ENCODE peak calls at places on chromosomes 2 and 18, in six cellular contexts. One of them, this sample, is unnamed.

GRCh38 chr2:174013310-174013751 is 48.2 kb upstream of the SP3 start:
- DNase-seq in sigmoid colon: peak; percentile 87
- DNase-seq in Peyer's patch: no peak
- DNase-seq in HCT116: no peak
- DNase-seq in body of pancreas: no peak
- DNase-seq in right lobe of liver: no peak
- DNase-seq in this sample: no peak

GRCh38 chr2:106801256-106801655 is 84.7 kb downstream of the ST6GAL2 start:
- DNase-seq in HCT116: no peak
- DNase-seq in sigmoid colon: no peak
- DNase-seq in Peyer's patch: no peak
- DNase-seq in body of pancreas: no peak
- DNase-seq in right lobe of liver: no peak
- DNase-seq in this sample: no peak

GRCh38 chr2:51212374-51212773 is 180.4 kb upstream of the NRXN1 start:
- DNase-seq in HCT116: no peak
- DNase-seq in Peyer's patch: no peak
- DNase-seq in sigmoid colon: no peak
- DNase-seq in right lobe of liver: no peak
- DNase-seq in body of pancreas: no peak
- DNase-seq in this sample: no peak

GRCh38 chr18:13457327-13457726 is 238.8 kb downstream of the LDLRAD4 start:
- DNase-seq in Peyer's patch: no peak
- DNase-seq in right lobe of liver: no peak
- DNase-seq in body of pancreas: no peak
- DNase-seq in HCT116: no peak
- DNase-seq in sigmoid colon: no peak
- DNase-seq in this sample: no peak

GRCh38 chr2:238120463-238121298 is 17.8 kb upstream of the KLHL30 start:
- DNase-seq in HCT116: no peak
- DNase-seq in body of pancreas: no peak
- DNase-seq in Peyer's patch: no peak
- DNase-seq in right lobe of liver: peak; percentile 12
- DNase-seq in sigmoid colon: no peak
- DNase-seq in this sample: no peak

GRCh38 chr18:46069524-46069923 is 2.5 kb downstream of the PSTPIP2 start:
- DNase-seq in sigmoid colon: no peak
- DNase-seq in HCT116: no peak
- DNase-seq in body of pancreas: no peak
- DNase-seq in right lobe of liver: no peak
- DNase-seq in Peyer's patch: no peak
- DNase-seq in this sample: no peak

GRCh38 chr18:54671291-54671881 is 80.3 kb downstream of the DYNAP start:
- DNase-seq in sigmoid colon: no peak
- DNase-seq in HCT116: peak; percentile 24
- DNase-seq in right lobe of liver: no peak
- DNase-seq in body of pancreas: no peak
- DNase-seq in Peyer's patch: no peak
- DNase-seq in this sample: no peak

GRCh38 chr2:9197916-9198315 is 8.7 kb upstream of the ASAP2 start:
- DNase-seq in right lobe of liver: no peak
- DNase-seq in body of pancreas: no peak
- DNase-seq in Peyer's patch: no peak
- DNase-seq in sigmoid colon: no peak
- DNase-seq in HCT116: no peak
- DNase-seq in this sample: peak; percentile 10

GRCh38 chr2:70939847-70940580 is 4.3 kb downstream of the ATP6V1B1 start:
- DNase-seq in HCT116: no peak
- DNase-seq in Peyer's patch: no peak
- DNase-seq in sigmoid colon: peak; percentile 30
- DNase-seq in right lobe of liver: no peak
- DNase-seq in body of pancreas: no peak
- DNase-seq in this sample: no peak

GRCh38 chr2:45406626-45407025 is 204.4 kb downstream of the SRBD1 start:
- DNase-seq in HCT116: no peak
- DNase-seq in sigmoid colon: no peak
- DNase-seq in Peyer's patch: no peak
- DNase-seq in body of pancreas: no peak
- DNase-seq in right lobe of liver: no peak
- DNase-seq in this sample: no peak

GRCh38 chr2:45009303-45009927 is at the start of gene SIX2:
- DNase-seq in sigmoid colon: peak; percentile 93
- DNase-seq in body of pancreas: peak; percentile 97
- DNase-seq in HCT116: peak; percentile 85
- DNase-seq in Peyer's patch: peak; percentile 18
- DNase-seq in right lobe of liver: peak; percentile 47
- DNase-seq in this sample: peak; percentile 94

GRCh38 chr18:48136051-48136543 is 205.6 kb upstream of the SMAD2 start:
- DNase-seq in HCT116: no peak
- DNase-seq in Peyer's patch: no peak
- DNase-seq in sigmoid colon: no peak
- DNase-seq in right lobe of liver: peak; percentile 48
- DNase-seq in body of pancreas: peak; percentile 28
- DNase-seq in this sample: no peak

GRCh38 chr2:104434363-104434792 is 419.5 kb upstream of the POU3F3 start:
- DNase-seq in HCT116: no peak
- DNase-seq in Peyer's patch: no peak
- DNase-seq in body of pancreas: peak; percentile 31
- DNase-seq in sigmoid colon: no peak
- DNase-seq in right lobe of liver: peak; percentile 63
- DNase-seq in this sample: peak; percentile 6

DNA sequence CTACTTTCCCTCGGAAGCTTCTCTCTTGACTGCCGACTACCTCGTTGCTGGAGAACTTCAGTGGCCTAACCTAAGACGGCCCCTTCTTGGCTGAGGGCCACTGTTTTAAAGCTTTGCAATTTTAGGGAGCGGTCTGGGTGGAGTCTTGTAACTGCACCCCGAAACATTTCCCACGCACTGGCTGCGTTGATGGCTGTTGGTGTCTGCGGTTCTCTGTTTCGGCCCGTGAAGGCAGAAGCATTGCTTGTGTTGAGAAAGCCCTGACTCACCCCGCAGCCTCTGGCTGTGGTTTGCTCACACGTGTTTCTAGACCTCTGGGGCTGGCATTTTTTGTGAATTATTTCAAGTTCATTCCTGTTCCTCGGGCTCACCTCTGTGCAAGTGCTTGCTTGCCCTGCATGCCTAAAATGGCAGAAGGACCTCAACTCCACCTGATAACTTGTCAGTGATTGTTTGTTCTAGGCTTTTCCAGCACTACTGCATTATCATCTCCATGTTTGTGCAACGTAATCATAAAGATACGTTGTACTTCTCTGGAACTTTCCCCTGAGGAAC is 94.1 kb upstream of the DLX2 start:
- DNase-seq in body of pancreas: peak; percentile 54
- DNase-seq in sigmoid colon: no peak
- DNase-seq in Peyer's patch: no peak
- DNase-seq in right lobe of liver: no peak
- DNase-seq in HCT116: no peak
- DNase-seq in this sample: no peak
- H3K9me3 ChIP-seq in body of pancreas: no peaks in the 10 kb centered on the region
- H3K9me3 ChIP-seq in sigmoid colon: peaks cover 5% of the 10 kb centered on the region
- H3K9me3 ChIP-seq in Peyer's patch: no peaks in the 10 kb centered on the region
- H3K9me3 ChIP-seq in right lobe of liver: no peaks in the 10 kb centered on the region
- H3K9me3 ChIP-seq in HCT116: peaks cover 11% of the 10 kb centered on the region
- H3K9me3 ChIP-seq in this sample: peaks cover 24% of the 10 kb centered on the region

DNA sequence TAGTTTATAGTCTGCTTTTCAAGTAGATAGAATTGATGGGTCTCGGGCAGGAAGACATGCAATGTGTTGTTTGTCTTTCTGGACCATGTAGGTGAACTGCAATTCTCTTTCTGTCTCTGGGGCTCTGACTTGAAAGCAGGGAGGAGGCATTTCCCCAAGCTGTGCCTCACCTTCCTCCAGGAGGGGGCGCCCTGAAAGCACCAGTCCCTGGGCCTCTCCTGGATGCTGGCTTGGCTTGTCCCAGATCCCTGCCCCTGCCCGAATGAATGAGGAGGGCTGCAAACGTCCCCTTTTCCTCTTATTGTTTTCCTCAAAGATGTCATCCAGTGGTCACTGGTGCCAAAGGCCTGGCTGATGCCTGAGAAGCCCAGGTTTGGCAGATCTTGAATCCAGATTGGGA is 270.6 kb downstream of the CELF4 start:
- DNase-seq in body of pancreas: no peak
- DNase-seq in sigmoid colon: no peak
- DNase-seq in HCT116: no peak
- DNase-seq in right lobe of liver: no peak
- DNase-seq in Peyer's patch: no peak
- DNase-seq in this sample: no peak
- TF ChIP-seq CTCF in body of pancreas: no peak
- TF ChIP-seq CTCF in sigmoid colon: no peak
- TF ChIP-seq CTCF in HCT116: peak; percentile 88
- TF ChIP-seq CTCF in right lobe of liver: no peak
- TF ChIP-seq CTCF in Peyer's patch: no peak
- TF ChIP-seq CTCF in this sample: no peak

GRCh38 chr18:5890261-5890605 is 5.1 kb downstream of the TMEM200C start:
- DNase-seq in HCT116: no peak
- DNase-seq in Peyer's patch: no peak
- DNase-seq in sigmoid colon: no peak
- DNase-seq in body of pancreas: peak; percentile 20
- DNase-seq in right lobe of liver: peak; percentile 59
- DNase-seq in this sample: peak; percentile 61

GRCh38 chr18:5890606-5891360 is 4.5 kb downstream of the TMEM200C start:
- DNase-seq in body of pancreas: peak; percentile 41
- DNase-seq in HCT116: no peak
- DNase-seq in sigmoid colon: no peak
- DNase-seq in right lobe of liver: peak; percentile 64
- DNase-seq in Peyer's patch: no peak
- DNase-seq in this sample: peak; percentile 64

GRCh38 chr18:5892772-5893431 is 2.4 kb downstream of the TMEM200C start:
- DNase-seq in body of pancreas: no peak
- DNase-seq in Peyer's patch: no peak
- DNase-seq in sigmoid colon: no peak
- DNase-seq in right lobe of liver: no peak
- DNase-seq in HCT116: no peak
- DNase-seq in this sample: no peak

GRCh38 chr18:5894215-5894612 is 1.1 kb downstream of the TMEM200C start:
- DNase-seq in body of pancreas: no peak
- DNase-seq in HCT116: no peak
- DNase-seq in Peyer's patch: no peak
- DNase-seq in sigmoid colon: no peak
- DNase-seq in right lobe of liver: no peak
- DNase-seq in this sample: no peak

DNA sequence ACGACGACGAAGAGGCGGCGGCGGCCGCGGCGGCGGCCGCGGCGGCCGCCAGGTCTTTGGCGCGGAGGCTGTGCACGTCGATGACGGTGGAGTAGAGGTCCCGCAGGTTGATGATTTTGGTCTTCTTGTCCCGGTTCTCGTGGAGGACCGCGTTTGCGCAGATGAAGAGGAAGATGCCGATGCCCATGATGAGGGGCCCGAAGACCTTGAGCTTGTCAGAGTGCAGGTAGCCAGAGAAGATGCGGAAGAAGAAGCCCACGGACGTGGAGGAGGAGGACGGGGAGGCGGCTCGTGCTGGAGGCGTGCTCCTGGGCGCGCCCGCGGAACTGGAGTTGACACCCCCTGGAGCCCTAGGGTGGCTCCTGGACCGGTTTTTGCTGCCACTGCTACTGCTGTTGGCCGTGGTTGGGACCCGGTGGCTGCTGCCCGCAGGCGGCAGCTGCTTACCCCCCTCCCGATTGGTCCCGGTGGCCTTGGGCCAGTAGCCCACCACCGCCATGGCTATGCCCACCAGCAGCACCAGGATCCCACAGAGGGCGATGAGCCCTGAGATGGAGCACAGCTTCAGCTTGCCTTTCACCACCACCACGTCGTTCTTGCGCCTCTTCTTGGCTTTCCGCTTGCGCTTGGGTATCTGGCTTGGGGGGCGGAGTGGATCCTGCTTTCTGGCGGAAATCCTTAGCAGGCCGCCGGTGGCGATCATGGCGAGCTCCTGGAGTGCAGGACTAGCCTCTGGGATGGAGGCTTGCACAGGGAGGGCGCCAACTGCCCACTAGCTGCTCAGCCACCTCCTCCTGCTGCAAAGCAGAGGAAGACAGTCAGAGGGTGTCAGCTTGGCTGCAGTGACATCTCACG is 3.7 kb downstream of the TMEM200C start:
- DNase-seq in HCT116: no peak
- DNase-seq in Peyer's patch: no peak
- DNase-seq in sigmoid colon: no peak
- DNase-seq in right lobe of liver: no peak
- DNase-seq in body of pancreas: no peak
- DNase-seq in this sample: no peak
- TF ChIP-seq POLR2A in HCT116: no peak
- TF ChIP-seq POLR2A in Peyer's patch: no peak
- TF ChIP-seq POLR2A in sigmoid colon: no peak
- TF ChIP-seq POLR2A in right lobe of liver: no peak
- TF ChIP-seq POLR2A in body of pancreas: no peak
- TF ChIP-seq POLR2A in this sample: no peak

DNA sequence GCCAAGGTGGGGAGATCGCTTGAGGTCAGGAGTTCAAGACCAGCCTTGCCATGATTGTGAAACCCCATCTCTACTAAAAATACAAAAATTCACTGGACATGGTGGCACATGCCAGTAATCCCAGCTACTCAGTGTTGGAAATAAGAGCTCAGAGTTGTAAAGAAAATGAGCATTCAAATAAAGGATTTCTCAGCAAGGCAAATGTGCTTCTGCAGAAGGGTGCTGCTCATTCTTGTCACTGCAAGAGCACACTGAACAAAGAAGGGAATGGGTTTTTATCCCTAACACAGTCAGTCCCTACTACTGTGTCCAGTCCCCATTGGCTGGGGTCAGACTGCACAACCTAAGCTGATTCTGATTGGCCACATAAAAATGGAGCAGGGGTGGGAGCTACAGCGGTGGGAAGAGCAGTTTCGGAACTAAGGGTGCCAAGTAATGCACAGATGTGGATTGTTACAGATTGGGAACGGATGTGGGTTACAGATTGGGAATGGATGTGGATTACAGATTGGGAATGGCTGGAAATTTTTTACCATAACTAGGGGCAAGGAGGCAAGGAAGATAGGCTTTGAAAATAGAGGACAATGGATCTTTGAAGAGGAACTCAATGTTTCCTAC is 31.1 kb upstream of the TRAPPC8 start:
- DNase-seq in Peyer's patch: no peak
- DNase-seq in sigmoid colon: no peak
- DNase-seq in HCT116: no peak
- DNase-seq in right lobe of liver: no peak
- DNase-seq in body of pancreas: no peak
- DNase-seq in this sample: no peak
- H3K9me3 ChIP-seq in Peyer's patch: no peaks in the 10 kb centered on the region
- H3K9me3 ChIP-seq in sigmoid colon: peaks cover 11% of the 10 kb centered on the region
- H3K9me3 ChIP-seq in HCT116: peaks cover 5% of the 10 kb centered on the region
- H3K9me3 ChIP-seq in right lobe of liver: no peaks in the 10 kb centered on the region
- H3K9me3 ChIP-seq in body of pancreas: no peaks in the 10 kb centered on the region
- H3K9me3 ChIP-seq in this sample: no peaks in the 10 kb centered on the region